ENCODE peak calls at places on chromosomes 13 and 19, in seven cellular contexts. D, W, S, T, F, Q and H are unnamed samples.

GRCh38 chr19:9065457-9066014 is 21.3 kb upstream of the OR1M1 start:
- DNase-seq in D (no peak), W (peak; percentile 74), S (no peak), T (no peak), F (no peak), Q (no peak), H (no peak)

GRCh38 chr13:99310382-99311031 is 3.3 kb upstream of the GPR183 start:
- DNase-seq in D (no peak), W (no peak), S (no peak), T (no peak), F (peak; percentile 90), Q (no peak), H (no peak)

GRCh38 chr19:50827476-50827875 is 3.9 kb upstream of the KLK1 start:
- DNase-seq in D (no peak), W (no peak), S (no peak), T (no peak), F (no peak), Q (no peak), H (no peak)

GRCh38 chr19:3028305-3029069 is 593 bp downstream of the TLE2 start:
- DNase-seq in D (no peak), W (peak; percentile 77), S (no peak), T (peak; percentile 47), F (no peak), Q (no peak), H (no peak)

GRCh38 chr19:33374406-33374703 is 846 bp downstream of the CEBPG start:
- DNase-seq in D (no peak), W (no peak), S (no peak), T (peak; percentile 50), F (peak; percentile 42), Q (no peak), H (no peak)

GRCh38 chr19:56367829-56368711 is 25.3 kb downstream of the ZNF582 start:
- DNase-seq in D (peak; percentile 94), W (peak; percentile 95), S (peak; percentile 69), T (peak; percentile 91), F (peak; percentile 95), Q (peak; percentile 86), H (peak; percentile 30)

GRCh38 chr13:44278164-44278563 is 95.5 kb upstream of the SERP2 start:
- DNase-seq in D (no peak), W (no peak), S (no peak), T (peak; percentile 21), F (peak; percentile 45), Q (no peak), H (no peak)

GRCh38 chr19:41376241-41376997 is at the start of gene TMEM91:
- DNase-seq in D (peak; percentile 33), W (peak; percentile 89), S (no peak), T (peak; percentile 52), F (peak; percentile 44), Q (peak; percentile 37), H (no peak)

GRCh38 chr13:51221674-51222509 is at the start of gene FAM124A:
- DNase-seq in D (peak; percentile 50), W (peak; percentile 73), S (peak; percentile 17), T (peak; percentile 51), F (peak; percentile 20), Q (peak; percentile 67), H (peak; percentile 10)

GRCh38 chr19:31125071-31125470 is 224.2 kb downstream of the TSHZ3 start:
- DNase-seq in D (no peak), W (no peak), S (no peak), T (no peak), F (no peak), Q (no peak), H (no peak)

DNA sequence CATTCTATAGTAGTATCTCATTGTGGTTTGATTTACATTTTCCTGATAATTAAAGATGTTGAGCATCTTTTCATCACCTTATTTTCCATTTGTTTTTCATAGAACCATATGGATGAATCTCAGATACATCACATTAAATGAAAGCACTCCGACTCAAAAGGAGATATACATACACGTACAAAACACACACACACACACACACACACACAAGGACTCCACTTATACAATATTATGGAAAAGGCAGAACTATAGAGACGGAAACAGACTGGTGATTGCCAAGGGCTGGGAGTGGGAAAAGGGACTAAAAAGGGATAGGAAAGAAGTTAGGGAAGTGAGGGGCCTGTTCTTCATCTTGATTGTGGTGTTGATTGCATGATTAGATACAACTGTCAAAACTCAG is 24.3 kb downstream of the ZNF585A start:
- DNase-seq in D (no peak), W (no peak), S (no peak), T (no peak), F (no peak), Q (no peak), H (no peak)
- H3K9me3 ChIP-seq in D (peaks cover 94% of the 10 kb centered on the region), W (peaks cover 75% of the 10 kb centered on the region), S (no peaks in the 10 kb centered on the region), T (peaks cover 4% of the 10 kb centered on the region), F (no peaks in the 10 kb centered on the region), Q (no peaks in the 10 kb centered on the region), H (peaks cover 22% of the 10 kb centered on the region)

GRCh38 chr19:11868188-11868587 is 19.4 kb upstream of the ZNF69 start:
- DNase-seq in D (no peak), W (no peak), S (no peak), T (no peak), F (peak; percentile 4), Q (no peak), H (no peak)
- H3K9me3 ChIP-seq in D (peaks cover 90% of the 10 kb centered on the region), W (peaks cover 31% of the 10 kb centered on the region), S (no peaks in the 10 kb centered on the region), T (no peaks in the 10 kb centered on the region), F (peaks cover 3% of the 10 kb centered on the region), Q (peaks cover 8% of the 10 kb centered on the region), H (peaks cover 33% of the 10 kb centered on the region)

DNA sequence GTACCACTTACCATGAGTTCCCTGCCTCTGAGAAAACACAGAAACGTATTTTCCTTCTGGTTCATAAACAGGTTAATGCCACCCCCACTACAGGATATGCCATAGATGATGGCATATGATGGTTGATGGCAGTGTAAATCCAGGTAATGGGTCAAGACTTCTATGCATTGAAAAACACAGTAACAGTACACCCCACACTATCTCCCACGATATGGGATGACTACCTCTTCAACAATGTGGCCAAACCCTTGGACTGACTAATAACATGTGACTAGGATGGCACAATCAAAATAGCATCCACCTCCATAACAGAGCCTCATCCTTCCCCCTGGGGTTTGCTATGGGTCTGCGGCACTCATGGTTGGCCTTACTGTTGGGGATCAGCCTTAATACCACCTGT is 22.0 kb downstream of the ZNF235 start:
- DNase-seq in D (no peak), W (no peak), S (no peak), T (no peak), F (no peak), Q (no peak), H (no peak)
- H3K9me3 ChIP-seq in D (peaks cover 99% of the 10 kb centered on the region), W (peaks cover 20% of the 10 kb centered on the region), S (no peaks in the 10 kb centered on the region), T (no peaks in the 10 kb centered on the region), F (no peaks in the 10 kb centered on the region), Q (peaks cover 4% of the 10 kb centered on the region), H (peaks cover 13% of the 10 kb centered on the region)

GRCh38 chr19:37492213-37492612 is 14.5 kb upstream of the ZNF793 start:
- DNase-seq in D (no peak), W (no peak), S (no peak), T (no peak), F (no peak), Q (no peak), H (no peak)
- H3K9me3 ChIP-seq in D (peaks cover 100% of the 10 kb centered on the region), W (peaks cover 54% of the 10 kb centered on the region), S (no peaks in the 10 kb centered on the region), T (peaks cover 2% of the 10 kb centered on the region), F (no peaks in the 10 kb centered on the region), Q (no peaks in the 10 kb centered on the region), H (peaks cover 21% of the 10 kb centered on the region)

GRCh38 chr13:19083340-19083739 is 98.3 kb downstream of the TUBA3C start:
- DNase-seq in D (no peak), W (no peak), S (no peak), T (no peak), F (no peak), Q (no peak), H (no peak)

GRCh38 chr13:19089315-19089714 is 92.3 kb downstream of the TUBA3C start:
- DNase-seq in D (no peak), W (no peak), S (no peak), T (no peak), F (no peak), Q (peak; percentile 21), H (no peak)

GRCh38 chr13:19085876-19086275 is 95.7 kb downstream of the TUBA3C start:
- DNase-seq in D (no peak), W (no peak), S (no peak), T (no peak), F (no peak), Q (no peak), H (no peak)

GRCh38 chr13:19088416-19088815 is 93.2 kb downstream of the TUBA3C start:
- DNase-seq in D (no peak), W (no peak), S (no peak), T (no peak), F (no peak), Q (no peak), H (no peak)

GRCh38 chr13:19085258-19085657 is 96.4 kb downstream of the TUBA3C start:
- DNase-seq in D (no peak), W (no peak), S (no peak), T (no peak), F (no peak), Q (no peak), H (no peak)
- H3K9me3 ChIP-seq in D (peaks cover 19% of the 10 kb centered on the region), W (peaks cover 78% of the 10 kb centered on the region), S (no peaks in the 10 kb centered on the region), T (no peaks in the 10 kb centered on the region), F (no peaks in the 10 kb centered on the region), Q (no peaks in the 10 kb centered on the region), H (no peaks in the 10 kb centered on the region)

DNA sequence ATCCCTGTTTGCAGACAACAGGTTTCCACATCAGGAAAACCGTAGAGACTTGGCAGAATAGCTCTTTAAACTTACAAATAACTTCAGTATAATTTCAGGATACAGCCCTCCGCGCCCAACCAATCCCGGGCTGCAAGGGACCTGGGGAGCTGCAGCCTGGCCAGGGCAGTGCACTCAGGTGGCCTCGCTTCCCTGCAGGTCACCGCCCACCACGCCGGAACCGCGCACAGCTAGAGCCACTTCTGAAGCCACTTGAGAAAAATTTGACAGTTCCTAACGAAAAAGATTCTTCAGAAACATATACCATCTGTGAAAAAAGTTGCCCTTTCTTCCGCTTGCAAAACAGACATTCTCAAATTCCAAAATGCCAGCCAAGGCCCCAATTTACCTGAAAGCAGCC is 11.1 kb downstream of the ZNF91 start:
- DNase-seq in D (peak; percentile 17), W (no peak), S (no peak), T (no peak), F (no peak), Q (no peak), H (no peak)
- H3K9me3 ChIP-seq in D (peaks cover 35% of the 10 kb centered on the region), W (peaks cover 89% of the 10 kb centered on the region), S (peaks cover 4% of the 10 kb centered on the region), T (no peaks in the 10 kb centered on the region), F (no peaks in the 10 kb centered on the region), Q (no peaks in the 10 kb centered on the region), H (peaks cover 30% of the 10 kb centered on the region)